ENCODE peak calls at places on chromosomes 12 and 14, in four cellular contexts. R, Z, Y and N are unnamed samples.

GRCh38 chr14:60102389-60102788 is 10.7 kb downstream of the PCNX4 start:
- DNase-seq in R (no peak), Z (no peak), Y (no peak), N (no peak)

GRCh38 chr12:92271341-92271740 is 125.7 kb upstream of the BTG1 start:
- DNase-seq in R (no peak), Z (no peak), Y (no peak), N (no peak)

GRCh38 chr12:119949145-119949544 is 39.9 kb upstream of the BICDL1 start:
- DNase-seq in R (no peak), Z (no peak), Y (no peak), N (no peak)

GRCh38 chr14:51821822-51822221 is 38.6 kb upstream of the GNG2 start:
- DNase-seq in R (no peak), Z (no peak), Y (no peak), N (no peak)

GRCh38 chr12:47015381-47015780 is 64.0 kb upstream of the PCED1B start:
- DNase-seq in R (no peak), Z (no peak), Y (no peak), N (no peak)

GRCh38 chr14:103129301-103130016 is 6.2 kb downstream of the TNFAIP2 start:
- DNase-seq in R (no peak), Z (peak; percentile 44), Y (no peak), N (no peak)

GRCh38 chr12:67942704-67943103 is 46.5 kb upstream of the IFNG-AS1 start:
- DNase-seq in R (no peak), Z (no peak), Y (no peak), N (no peak)

GRCh38 chr12:29066061-29066588 is 83.0 kb upstream of the FAR2 start:
- DNase-seq in R (no peak), Z (no peak), Y (no peak), N (peak; percentile 37)

GRCh38 chr12:4984971-4985370 is 58.7 kb upstream of the KCNA5 start:
- DNase-seq in R (no peak), Z (no peak), Y (no peak), N (no peak)

GRCh38 chr12:121792607-121793500 is 634 bp downstream of the RHOF start:
- DNase-seq in R (peak; percentile 67), Z (peak; percentile 69), Y (peak; percentile 87), N (no peak)

GRCh38 chr14:34722723-34723545 is 8.5 kb upstream of the CFL2 start:
- DNase-seq in R (peak; percentile 69), Z (no peak), Y (no peak), N (peak; percentile 36)

GRCh38 chr14:21985081-21985480 is 311.5 kb upstream of the OR4E1 start:
- DNase-seq in R (no peak), Z (no peak), Y (no peak), N (peak; percentile 2)

GRCh38 chr14:63759454-63759853 is 31.6 kb upstream of the SGPP1 start:
- DNase-seq in R (no peak), Z (no peak), Y (no peak), N (no peak)

GRCh38 chr14:105857816-105858675 is 331.7 kb downstream of the TMEM121 start:
- DNase-seq in R (no peak), Z (peak; percentile 53), Y (peak; percentile 63), N (no peak)

GRCh38 chr12:45305904-45306303 is 90.0 kb downstream of the ANO6 start:
- DNase-seq in R (no peak), Z (no peak), Y (no peak), N (no peak)

GRCh38 chr14:20684662-20685456 is 499 bp downstream of the RNASE4 start:
- DNase-seq in R (peak; percentile 66), Z (peak; percentile 62), Y (no peak), N (peak; percentile 38)

GRCh38 chr12:90741611-90742010 is 213.4 kb downstream of the CCER1 start:
- DNase-seq in R (no peak), Z (no peak), Y (no peak), N (no peak)

GRCh38 chr12:70043490-70044138 is 199.6 kb upstream of the CNOT2 start:
- DNase-seq in R (no peak), Z (no peak), Y (no peak), N (no peak)

GRCh38 chr12:70847871-70848270 is 72.7 kb downstream of the PTPRR start:
- DNase-seq in R (no peak), Z (no peak), Y (no peak), N (no peak)

GRCh38 chr14:22887260-22887989 is 4.4 kb downstream of the REM2 start:
- DNase-seq in R (peak; percentile 95), Z (no peak), Y (no peak), N (peak; percentile 88)

GRCh38 chr12:60020068-60020467 is 424.2 kb downstream of the SLC16A7 start:
- DNase-seq in R (no peak), Z (no peak), Y (no peak), N (no peak)

GRCh38 chr14:71588028-71588427 is 344.2 kb upstream of the RGS6 start:
- DNase-seq in R (no peak), Z (no peak), Y (no peak), N (no peak)

GRCh38 chr12:130830246-130830551 is 8.9 kb downstream of the STX2 start:
- DNase-seq in R (no peak), Z (no peak), Y (no peak), N (no peak)

GRCh38 chr12:130831246-130831645 is 7.8 kb downstream of the STX2 start:
- DNase-seq in R (no peak), Z (no peak), Y (no peak), N (no peak)

GRCh38 chr12:130831876-130832405 is 7.1 kb downstream of the STX2 start:
- DNase-seq in R (no peak), Z (no peak), Y (no peak), N (no peak)

GRCh38 chr12:130835011-130835410 is 4.0 kb downstream of the STX2 start:
- DNase-seq in R (no peak), Z (no peak), Y (no peak), N (no peak)

GRCh38 chr12:130832561-130833209 is 6.4 kb downstream of the STX2 start:
- DNase-seq in R (no peak), Z (peak; percentile 73), Y (no peak), N (peak; percentile 34)
- H3K4me1 ChIP-seq in R (peaks cover 45% of the 10 kb centered on the region), Z (no peaks in the 10 kb centered on the region), Y (peaks cover 1% of the 10 kb centered on the region), N (peaks cover 2% of the 10 kb centered on the region)

DNA sequence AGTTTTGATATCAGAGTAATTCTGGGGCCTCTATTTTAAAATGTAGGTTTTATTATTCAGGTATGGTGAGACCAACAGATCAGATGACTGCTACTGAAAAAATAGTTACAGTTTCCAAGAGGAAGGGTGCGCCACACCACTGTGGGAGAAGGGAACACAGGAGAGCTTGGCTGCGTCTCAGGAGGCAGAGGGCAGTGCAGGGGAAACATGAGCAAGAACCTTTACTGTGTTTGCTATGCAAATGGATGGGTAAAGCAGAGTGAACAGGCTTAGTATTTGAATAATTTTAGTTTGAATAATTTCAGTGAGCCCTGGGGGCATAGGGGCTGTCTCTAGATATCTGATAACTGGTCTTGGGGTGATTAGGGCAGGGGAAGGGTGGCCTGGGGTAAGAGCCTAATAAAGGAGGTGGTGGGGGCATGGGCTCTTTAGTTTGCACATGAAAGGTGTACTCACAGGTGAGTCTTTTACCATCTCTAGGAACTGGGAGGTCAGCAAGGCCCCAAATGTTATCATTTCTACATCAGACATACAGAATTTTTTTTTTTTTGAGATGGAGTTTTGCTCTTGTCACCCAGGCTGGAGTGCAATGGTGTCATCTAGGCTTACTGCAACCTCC is 196.8 kb upstream of the NEDD1 start:
- DNase-seq in R (peak; percentile 67), Z (no peak), Y (no peak), N (no peak)
- TF ChIP-seq CTCF in R (peak; percentile 70), Z (no peak), Y (no peak), N (peak; percentile 30)

GRCh38 chr12:106074706-106075392 is 63.9 kb downstream of the NUAK1 start:
- DNase-seq in R (no peak), Z (no peak), Y (no peak), N (no peak)
- H3K4me1 ChIP-seq in R (no peaks in the 10 kb centered on the region), Z (peaks cover 10% of the 10 kb centered on the region), Y (no peaks in the 10 kb centered on the region), N (no peaks in the 10 kb centered on the region)

GRCh38 chr12:25960176-25960575 is 1.7 kb downstream of the RASSF8 start:
- DNase-seq in R (peak; percentile 39), Z (no peak), Y (no peak), N (no peak)
- TF ChIP-seq CTCF in R (peak; percentile 54), Z (no peak), Y (no peak), N (peak; percentile 37)

GRCh38 chr12:101925352-101925751 is 48.0 kb downstream of the DRAM1 start:
- DNase-seq in R (no peak), Z (peak; percentile 73), Y (no peak), N (peak; percentile 87)
- H3K4me1 ChIP-seq in R (no peaks in the 10 kb centered on the region), Z (no peaks in the 10 kb centered on the region), Y (no peaks in the 10 kb centered on the region), N (no peaks in the 10 kb centered on the region)

GRCh38 chr12:3964404-3964803 is 91.2 kb upstream of the PARP11 start:
- DNase-seq in R (peak; percentile 85), Z (no peak), Y (no peak), N (no peak)
- TF ChIP-seq CTCF in R (peak; percentile 84), Z (no peak), Y (no peak), N (peak; percentile 44)

GRCh38 chr12:19311165-19311564 is 128.1 kb upstream of the AEBP2 start:
- DNase-seq in R (no peak), Z (no peak), Y (no peak), N (no peak)
- H3K4me1 ChIP-seq in R (no peaks in the 10 kb centered on the region), Z (no peaks in the 10 kb centered on the region), Y (no peaks in the 10 kb centered on the region), N (peaks cover 2% of the 10 kb centered on the region)

DNA sequence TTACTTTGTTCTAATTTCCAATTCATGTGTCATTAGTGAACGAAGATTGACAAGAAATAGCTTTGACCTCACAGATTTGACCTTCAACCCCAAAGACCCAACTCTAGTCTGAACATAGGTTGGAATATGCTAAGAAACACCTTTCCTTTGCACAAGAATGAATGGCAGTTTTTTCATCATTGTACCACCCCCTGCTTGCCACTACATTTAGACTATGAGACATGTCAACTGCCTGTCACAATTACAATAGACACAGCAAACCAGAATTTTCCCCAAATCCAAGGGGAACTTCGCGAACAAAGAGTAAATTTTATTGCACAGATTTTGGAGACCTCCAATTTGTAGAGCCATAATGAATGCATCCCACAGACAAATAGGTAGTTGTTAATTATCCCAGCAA is 535.4 kb downstream of the PRKD1 start:
- DNase-seq in R (no peak), Z (no peak), Y (no peak), N (no peak)
- TF ChIP-seq CTCF in R (no peak), Z (no peak), Y (no peak), N (no peak)

DNA sequence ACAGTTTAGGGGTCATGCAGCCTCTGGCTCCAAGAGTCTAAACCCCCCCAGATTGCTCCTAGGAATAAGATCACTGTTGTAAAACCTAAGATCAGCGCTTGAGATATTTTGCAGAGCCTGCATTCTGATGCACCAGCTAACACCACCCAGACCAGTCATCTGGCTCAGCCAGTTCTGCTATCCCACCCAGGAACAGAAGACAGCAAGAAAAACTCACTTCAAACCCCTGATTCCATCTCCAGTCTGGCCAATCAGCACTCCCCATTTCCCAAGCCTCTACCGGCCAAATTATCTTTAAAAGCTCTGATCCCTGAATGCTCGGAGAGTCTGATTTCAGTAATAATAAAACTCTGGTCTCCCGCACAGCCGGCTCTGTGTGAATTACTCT is 158.7 kb downstream of the ZNF664 start:
- DNase-seq in R (no peak), Z (no peak), Y (no peak), N (no peak)
- H3K4me1 ChIP-seq in R (peaks cover 28% of the 10 kb centered on the region), Z (no peaks in the 10 kb centered on the region), Y (no peaks in the 10 kb centered on the region), N (no peaks in the 10 kb centered on the region)